ENCODE peak calls at places on chromosomes 12 and 14, in ten cellular contexts. O, Q, X, J, P, F, B, I, C and T are unnamed samples. For H3K4me1, the result is how much of the 10 kb centered on the place peaks cover.

GRCh38 chr14:83566567-83566966 is 1963.4 kb upstream of the FLRT2 start:
- DNase-seq in O (no peak), Q (no peak), X (no peak), J (no peak), P (no peak), F (no peak), B (no peak), I (no peak), C (no peak), T (no peak)

GRCh38 chr14:95998656-95999055 is 40.5 kb upstream of the C14orf132 start:
- DNase-seq in O (no peak), Q (no peak), X (peak), J (peak), P (no peak), F (no peak), B (peak), I (peak), C (no peak), T (peak)

GRCh38 chr12:88207921-88208640 is 66.0 kb downstream of the TMTC3 start:
- DNase-seq in O (no peak), Q (no peak), X (peak), J (no peak), P (no peak), F (no peak), B (peak), I (peak), C (no peak), T (no peak)

GRCh38 chr14:92687681-92688433 is 60.6 kb downstream of the LGMN start:
- DNase-seq in O (peak), Q (peak), X (peak), J (no peak), P (peak), F (no peak), B (no peak), I (peak), C (no peak), T (no peak)

GRCh38 chr12:112473056-112473455 is 54.3 kb downstream of the PTPN11 start:
- DNase-seq in O (no peak), Q (no peak), X (no peak), J (peak), P (no peak), F (no peak), B (peak), I (no peak), C (no peak), T (peak)

GRCh38 chr12:53067993-53068770 is 11.0 kb downstream of the SPRYD3 start:
- DNase-seq in O (no peak), Q (no peak), X (no peak), J (no peak), P (no peak), F (no peak), B (no peak), I (no peak), C (peak), T (no peak)

GRCh38 chr12:56257491-56258067 is 605 bp downstream of the ANKRD52 start:
- DNase-seq in O (no peak), Q (peak), X (peak), J (no peak), P (peak), F (no peak), B (peak), I (peak), C (no peak), T (peak)

GRCh38 chr14:105091335-105092123 is 26.3 kb upstream of the GPR132 start:
- DNase-seq in O (peak), Q (peak), X (no peak), J (no peak), P (no peak), F (no peak), B (peak), I (peak), C (peak), T (no peak)

GRCh38 chr14:35215110-35215872 is 76.9 kb upstream of the PSMA6 start:
- DNase-seq in O (peak), Q (peak), X (peak), J (peak), P (peak), F (no peak), B (peak), I (peak), C (no peak), T (peak)

GRCh38 chr14:21541413-21542074 is 15.4 kb upstream of the SALL2 start:
- DNase-seq in O (no peak), Q (no peak), X (no peak), J (no peak), P (no peak), F (no peak), B (no peak), I (no peak), C (no peak), T (no peak)

GRCh38 chr14:25009891-25010290 is 40.1 kb downstream of the STXBP6 start:
- DNase-seq in O (no peak), Q (peak), X (peak), J (no peak), P (no peak), F (no peak), B (peak), I (peak), C (no peak), T (no peak)
- H3K4me1 ChIP-seq in O (under half), Q (under half), X (under half), J (under half), P (under half), F (under half), B (under half), I (under half), C (under half), T (under half)

DNA sequence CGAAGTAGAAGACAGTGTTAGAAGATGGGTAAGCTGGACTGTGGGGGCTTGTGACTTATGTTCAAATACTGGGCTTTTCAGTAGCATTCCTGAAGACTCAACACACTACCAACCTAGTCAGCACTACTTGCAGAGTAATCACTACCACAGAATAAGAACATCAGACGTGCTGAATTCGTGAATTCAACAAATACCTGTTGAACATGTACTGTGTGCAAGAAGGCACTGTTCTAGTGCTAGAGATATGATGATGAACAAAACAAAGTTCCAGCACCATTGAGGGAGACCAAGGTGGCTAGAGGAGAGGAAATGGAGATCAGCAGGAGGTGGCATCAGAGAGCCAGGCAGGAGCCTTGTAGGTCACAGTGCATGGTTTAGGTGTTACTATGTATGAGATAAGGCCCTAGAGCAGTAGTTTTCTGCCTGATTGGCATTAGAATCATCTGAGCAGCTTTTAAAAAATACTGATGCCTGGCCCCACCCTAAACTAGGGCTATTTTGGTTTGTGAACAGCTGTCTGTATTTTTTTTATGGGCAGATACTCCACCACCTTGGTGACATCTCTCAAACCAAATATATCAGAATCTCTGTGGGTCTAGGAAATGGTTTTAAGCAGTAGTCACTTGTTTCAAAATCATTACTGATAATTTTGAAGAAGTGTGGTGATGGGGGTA is 26.8 kb downstream of the FERMT2 start:
- DNase-seq in O (no peak), Q (no peak), X (no peak), J (no peak), P (no peak), F (no peak), B (peak), I (no peak), C (no peak), T (no peak)
- H3K4me1 ChIP-seq in O (half or more), Q (under half), X (under half), J (under half), P (under half), F (under half), B (half or more), I (under half), C (under half), T (under half)

GRCh38 chr12:50841654-50842531 is 833 bp upstream of the TMPRSS12 start:
- DNase-seq in O (no peak), Q (no peak), X (no peak), J (no peak), P (no peak), F (no peak), B (no peak), I (no peak), C (no peak), T (no peak)

GRCh38 chr12:50842637-50843493 is at the start of gene TMPRSS12:
- DNase-seq in O (no peak), Q (peak), X (no peak), J (no peak), P (no peak), F (no peak), B (no peak), I (no peak), C (no peak), T (no peak)

GRCh38 chr12:50840809-50841487 is 1.8 kb upstream of the TMPRSS12 start:
- DNase-seq in O (no peak), Q (no peak), X (no peak), J (no peak), P (no peak), F (no peak), B (no peak), I (no peak), C (no peak), T (no peak)

GRCh38 chr12:50839032-50839431 is 3.7 kb upstream of the TMPRSS12 start:
- DNase-seq in O (no peak), Q (no peak), X (no peak), J (no peak), P (no peak), F (no peak), B (peak), I (no peak), C (no peak), T (no peak)
- H3K4me1 ChIP-seq in O (under half), Q (under half), X (under half), J (under half), P (under half), F (under half), B (under half), I (under half), C (under half), T (under half)

GRCh38 chr12:65929641-65930040 is 105.4 kb downstream of the HMGA2 start:
- DNase-seq in O (no peak), Q (no peak), X (no peak), J (no peak), P (no peak), F (no peak), B (no peak), I (no peak), C (no peak), T (no peak)

GRCh38 chr12:65923228-65923627 is 98.9 kb downstream of the HMGA2 start:
- DNase-seq in O (no peak), Q (no peak), X (no peak), J (peak), P (no peak), F (no peak), B (no peak), I (no peak), C (no peak), T (no peak)

GRCh38 chr12:65925626-65926025 is 101.3 kb downstream of the HMGA2 start:
- DNase-seq in O (no peak), Q (no peak), X (no peak), J (no peak), P (no peak), F (no peak), B (no peak), I (no peak), C (no peak), T (peak)

GRCh38 chr12:65930114-65930828 is 106.0 kb downstream of the HMGA2 start:
- DNase-seq in O (no peak), Q (no peak), X (no peak), J (no peak), P (no peak), F (no peak), B (no peak), I (no peak), C (no peak), T (peak)

DNA sequence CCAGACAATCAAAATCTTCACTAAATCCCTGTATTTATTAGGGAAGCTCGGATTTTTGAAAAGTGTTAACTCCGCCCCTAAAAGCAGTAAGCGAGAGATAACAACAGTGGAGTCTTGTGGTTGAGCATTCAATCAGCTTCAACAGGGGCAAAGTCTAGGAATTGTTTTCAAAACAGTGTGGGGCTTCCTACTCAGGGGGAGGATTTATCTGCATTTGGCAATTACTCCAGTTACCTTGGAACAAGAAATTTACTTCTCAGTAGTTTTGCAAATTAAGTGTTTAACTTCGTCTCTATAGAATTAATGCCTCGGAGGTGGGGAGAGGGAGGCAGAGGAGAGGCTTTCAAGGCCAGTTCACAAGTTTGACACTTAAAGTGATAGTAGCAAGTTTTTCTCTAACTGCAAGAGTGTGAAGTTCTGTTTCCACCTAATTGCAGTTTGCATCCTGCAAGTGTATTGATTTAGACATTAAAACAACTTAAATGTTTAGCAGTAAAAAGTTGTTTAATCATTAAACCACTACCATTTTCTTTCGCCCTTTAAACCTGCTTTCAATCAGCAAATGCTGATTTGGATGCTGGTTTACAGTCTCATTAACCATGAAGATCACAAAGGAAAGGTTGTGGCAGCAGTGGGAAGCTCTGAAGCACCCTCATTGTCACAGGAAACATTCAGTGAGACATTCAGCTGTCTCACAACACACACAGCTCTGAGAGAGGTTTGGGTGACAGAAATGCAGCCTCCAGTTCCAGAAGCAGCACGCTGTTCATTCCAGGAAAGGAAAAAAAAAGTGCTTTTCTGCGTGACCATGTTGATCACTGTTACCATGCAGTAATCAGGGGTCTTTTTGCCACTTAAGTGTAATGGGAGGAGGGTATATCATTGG is 102.1 kb downstream of the HMGA2 start:
- DNase-seq in O (no peak), Q (peak), X (no peak), J (no peak), P (no peak), F (no peak), B (no peak), I (no peak), C (no peak), T (peak)
- H3K4me1 ChIP-seq in O (under half), Q (under half), X (under half), J (under half), P (under half), F (under half), B (under half), I (under half), C (under half), T (half or more)

DNA sequence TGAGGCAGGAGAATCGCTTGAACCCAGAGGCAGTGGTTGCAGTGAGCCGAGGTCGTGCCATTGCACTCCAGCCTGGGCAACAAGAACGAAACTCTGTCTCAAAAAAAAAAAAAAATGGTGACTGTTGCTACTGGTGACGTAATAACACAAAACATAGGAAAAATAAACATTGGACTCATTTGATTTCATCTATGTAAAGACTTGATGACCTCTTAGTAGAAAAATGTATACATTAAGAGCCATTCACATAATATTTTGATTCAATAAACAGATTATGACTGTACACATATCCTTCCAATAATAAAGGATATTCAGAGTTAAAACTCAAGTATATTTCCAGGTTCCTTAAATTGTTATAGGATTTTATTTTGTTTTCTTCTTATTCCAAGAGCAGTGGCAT is 65.7 kb upstream of the AEBP2 start:
- DNase-seq in O (no peak), Q (no peak), X (no peak), J (no peak), P (no peak), F (no peak), B (no peak), I (no peak), C (no peak), T (no peak)
- H3K4me1 ChIP-seq in O (under half), Q (under half), X (under half), J (under half), P (under half), F (under half), B (under half), I (under half), C (under half), T (under half)